ENCODE peak calls at places on chromosome 1, in four cellular contexts. One of them, this sample, is unnamed.

GRCh38 chr1:200795151-200795550 is 56.5 kb downstream of the CAMSAP2 start:
- DNase-seq in H1: no peak
- DNase-seq in SK-N-SH: no peak
- DNase-seq in K562: no peak
- DNase-seq in this sample: no peak

GRCh38 chr1:65119951-65120350 is 28.1 kb upstream of the AK4 start:
- DNase-seq in H1: no peak
- DNase-seq in SK-N-SH: no peak
- DNase-seq in K562: no peak
- DNase-seq in this sample: no peak

GRCh38 chr1:1394116-1394515 is 5.0 kb downstream of the CCNL2 start:
- DNase-seq in H1: no peak
- DNase-seq in SK-N-SH: no peak
- DNase-seq in K562: no peak
- DNase-seq in this sample: no peak

GRCh38 chr1:232046531-232047283 is 420.1 kb downstream of the DISC1 start:
- DNase-seq in H1: no peak
- DNase-seq in SK-N-SH: no peak
- DNase-seq in K562: no peak
- DNase-seq in this sample: no peak

GRCh38 chr1:113943028-113943811 is 14.1 kb downstream of the HIPK1 start:
- DNase-seq in H1: no peak
- DNase-seq in SK-N-SH: no peak
- DNase-seq in K562: no peak
- DNase-seq in this sample: peak; percentile 58

GRCh38 chr1:116334868-116335649 is 38.0 kb upstream of the ATP1A1 start:
- DNase-seq in H1: no peak
- DNase-seq in SK-N-SH: peak; percentile 27
- DNase-seq in K562: no peak
- DNase-seq in this sample: no peak

GRCh38 chr1:36231191-36231590 is 6.9 kb downstream of the THRAP3 start:
- DNase-seq in H1: no peak
- DNase-seq in SK-N-SH: no peak
- DNase-seq in K562: no peak
- DNase-seq in this sample: no peak

GRCh38 chr1:215083408-215083961 is 948 bp downstream of the KCNK2 start:
- DNase-seq in H1: no peak
- DNase-seq in SK-N-SH: peak; percentile 17
- DNase-seq in K562: no peak
- DNase-seq in this sample: no peak

GRCh38 chr1:242019018-242019417 is 20.1 kb upstream of the MAP1LC3C start:
- DNase-seq in H1: no peak
- DNase-seq in SK-N-SH: no peak
- DNase-seq in K562: no peak
- DNase-seq in this sample: no peak

GRCh38 chr1:2019162-2019542 is at the start of gene GABRD:
- DNase-seq in H1: no peak
- DNase-seq in SK-N-SH: peak; percentile 94
- DNase-seq in K562: no peak
- DNase-seq in this sample: no peak

GRCh38 chr1:243348331-243348730 is 92.5 kb downstream of the SDCCAG8 start:
- DNase-seq in H1: no peak
- DNase-seq in SK-N-SH: no peak
- DNase-seq in K562: no peak
- DNase-seq in this sample: no peak

GRCh38 chr1:231515748-231516147 is 12.7 kb upstream of the TSNAX start:
- DNase-seq in H1: no peak
- DNase-seq in SK-N-SH: no peak
- DNase-seq in K562: no peak
- DNase-seq in this sample: no peak

GRCh38 chr1:148362930-148363810 is 119.9 kb downstream of the PPIAL4G start:
- DNase-seq in H1: no peak
- DNase-seq in SK-N-SH: no peak
- DNase-seq in K562: no peak
- DNase-seq in this sample: no peak

GRCh38 chr1:64196074-64196869 is 7.2 kb upstream of the UBE2U start:
- DNase-seq in H1: no peak
- DNase-seq in SK-N-SH: peak; percentile 50
- DNase-seq in K562: no peak
- DNase-seq in this sample: no peak

GRCh38 chr1:232707142-232707541 is 77.2 kb upstream of the SIPA1L2 start:
- DNase-seq in H1: no peak
- DNase-seq in SK-N-SH: no peak
- DNase-seq in K562: no peak
- DNase-seq in this sample: no peak

GRCh38 chr1:203054184-203054583 is 27.9 kb downstream of the PPFIA4 start:
- DNase-seq in H1: no peak
- DNase-seq in SK-N-SH: no peak
- DNase-seq in K562: no peak
- DNase-seq in this sample: no peak

GRCh38 chr1:229003233-229004031 is 267.5 kb upstream of the RAB4A start:
- DNase-seq in H1: no peak
- DNase-seq in SK-N-SH: no peak
- DNase-seq in K562: no peak
- DNase-seq in this sample: no peak
- H3K27ac ChIP-seq in H1: no peak overlapping the region
- H3K27ac ChIP-seq in SK-N-SH: peak overlapping the region; percentile 29
- H3K27ac ChIP-seq in K562: no peak overlapping the region
- H3K27ac ChIP-seq in this sample: no peak overlapping the region

GRCh38 chr1:46543761-46544560 is 7.5 kb downstream of the KNCN start:
- DNase-seq in H1: no peak
- DNase-seq in SK-N-SH: peak; percentile 67
- DNase-seq in K562: no peak
- DNase-seq in this sample: no peak

GRCh38 chr1:46545784-46546183 is 5.7 kb downstream of the KNCN start:
- DNase-seq in H1: no peak
- DNase-seq in SK-N-SH: no peak
- DNase-seq in K562: peak; percentile 57
- DNase-seq in this sample: no peak

GRCh38 chr1:46544561-46545240 is 6.7 kb downstream of the KNCN start:
- DNase-seq in H1: no peak
- DNase-seq in SK-N-SH: no peak
- DNase-seq in K562: peak; percentile 96
- DNase-seq in this sample: no peak

GRCh38 chr1:46546210-46546609 is 5.2 kb downstream of the KNCN start:
- DNase-seq in H1: no peak
- DNase-seq in SK-N-SH: no peak
- DNase-seq in K562: no peak
- DNase-seq in this sample: no peak

DNA sequence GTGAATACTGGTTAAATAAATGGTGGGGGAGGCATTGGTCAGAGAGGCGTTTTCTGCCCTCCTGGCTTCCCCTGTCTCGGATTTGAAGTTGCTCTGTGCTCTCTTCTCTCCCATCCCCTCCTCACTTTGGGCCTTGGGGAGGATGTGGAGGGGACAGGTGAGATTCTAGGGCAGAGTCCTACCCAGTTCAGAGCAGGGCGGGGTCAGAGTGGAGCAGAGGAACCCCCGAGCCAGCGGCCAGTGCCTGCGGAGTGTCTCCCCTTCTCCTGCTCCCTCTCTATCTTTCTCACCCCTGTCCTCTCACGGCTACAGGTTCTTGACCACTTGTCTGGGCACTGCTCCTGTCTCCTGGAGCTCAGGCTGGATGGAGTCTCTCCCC is 8.1 kb downstream of the KNCN start:
- DNase-seq in H1: no peak
- DNase-seq in SK-N-SH: no peak
- DNase-seq in K562: no peak
- DNase-seq in this sample: no peak
- TF ChIP-seq GABPA in H1: no peak
- TF ChIP-seq GABPA in SK-N-SH: no peak
- TF ChIP-seq GABPA in K562: no peak
- TF ChIP-seq GABPA in this sample: no peak

GRCh38 chr1:172005856-172006255 is 164.6 kb downstream of the DNM3 start:
- DNase-seq in H1: no peak
- DNase-seq in SK-N-SH: no peak
- DNase-seq in K562: no peak
- DNase-seq in this sample: no peak

GRCh38 chr1:172003766-172004530 is 162.7 kb downstream of the DNM3 start:
- DNase-seq in H1: no peak
- DNase-seq in SK-N-SH: no peak
- DNase-seq in K562: no peak
- DNase-seq in this sample: no peak

GRCh38 chr1:172006660-172007059 is 165.4 kb downstream of the DNM3 start:
- DNase-seq in H1: no peak
- DNase-seq in SK-N-SH: no peak
- DNase-seq in K562: no peak
- DNase-seq in this sample: no peak

GRCh38 chr1:172002725-172003345 is 161.5 kb downstream of the DNM3 start:
- DNase-seq in H1: no peak
- DNase-seq in SK-N-SH: peak; percentile 20
- DNase-seq in K562: peak; percentile 49
- DNase-seq in this sample: no peak

DNA sequence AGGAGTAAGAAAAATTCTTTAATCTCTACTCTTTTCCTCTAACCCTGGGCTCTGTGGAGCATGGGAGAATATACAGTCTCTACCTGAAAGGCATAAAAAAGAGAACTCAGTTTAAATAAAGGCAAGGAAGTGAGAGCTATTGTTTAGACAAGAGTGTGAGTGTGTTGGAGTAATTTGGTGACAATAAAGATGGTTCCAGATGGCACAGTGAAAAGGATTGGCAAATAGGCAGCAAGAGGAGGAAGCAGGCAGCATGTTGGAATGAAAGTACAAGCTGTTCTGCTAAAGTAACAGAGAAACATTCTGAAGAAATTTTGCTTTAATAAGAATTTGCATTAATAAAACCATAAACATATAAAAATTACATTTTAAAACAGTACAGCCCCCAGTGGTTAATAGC is 163.4 kb downstream of the DNM3 start:
- DNase-seq in H1: no peak
- DNase-seq in SK-N-SH: no peak
- DNase-seq in K562: no peak
- DNase-seq in this sample: no peak
- H3K27ac ChIP-seq in H1: no peak overlapping the region
- H3K27ac ChIP-seq in SK-N-SH: no peak overlapping the region
- H3K27ac ChIP-seq in K562: no peak overlapping the region
- H3K27ac ChIP-seq in this sample: no peak overlapping the region

DNA sequence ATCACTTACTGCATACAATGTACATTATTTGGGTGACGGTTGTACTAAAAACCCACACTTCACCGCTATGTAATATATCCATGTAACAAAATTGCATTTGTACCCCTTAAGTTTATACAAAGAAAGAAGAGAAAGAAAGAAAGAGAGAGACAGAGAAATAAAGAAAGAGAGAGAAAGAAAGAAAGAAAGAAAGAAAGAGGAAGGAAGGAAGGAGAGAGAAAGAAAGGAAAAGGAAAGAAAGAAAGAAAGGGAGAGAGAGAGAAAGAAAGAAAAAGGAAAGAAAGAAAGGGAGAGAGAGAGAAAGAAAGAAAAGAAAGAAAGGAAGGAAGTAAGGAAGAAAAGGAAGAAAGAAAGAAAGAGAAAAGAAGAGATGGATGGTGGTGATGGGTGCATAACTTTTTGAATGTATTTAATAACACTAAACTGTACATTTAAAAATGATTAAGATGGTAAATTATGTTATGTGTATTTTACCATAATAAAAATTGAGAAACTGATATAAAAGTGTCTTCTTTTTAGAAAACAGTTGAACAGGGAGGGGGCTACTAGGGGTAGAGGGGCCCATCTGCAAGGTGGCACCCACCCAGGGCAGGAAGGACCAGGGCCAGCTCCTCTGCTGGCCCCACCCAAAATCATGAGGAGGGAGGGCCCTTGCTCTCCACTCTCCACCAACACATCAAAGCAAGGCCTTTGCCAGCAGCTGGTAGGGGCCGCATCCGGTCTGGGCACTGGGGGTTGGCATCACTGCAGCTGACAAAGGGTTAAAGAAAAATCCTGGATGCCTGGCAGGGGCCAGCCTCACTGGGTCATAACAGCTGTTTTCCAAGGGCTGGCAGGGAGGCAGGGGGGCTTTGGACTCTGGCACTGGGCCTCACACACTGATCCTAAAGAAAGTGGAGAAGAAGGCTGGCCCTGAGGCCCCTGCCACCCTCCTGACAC is 153.9 kb upstream of the EDN2 start:
- DNase-seq in H1: no peak
- DNase-seq in SK-N-SH: no peak
- DNase-seq in K562: no peak
- DNase-seq in this sample: no peak
- TF ChIP-seq GABPA in H1: no peak
- TF ChIP-seq GABPA in SK-N-SH: no peak
- TF ChIP-seq GABPA in K562: no peak
- TF ChIP-seq GABPA in this sample: no peak

GRCh38 chr1:16132325-16132785 is 23.5 kb downstream of the EPHA2 start:
- DNase-seq in H1: no peak
- DNase-seq in SK-N-SH: no peak
- DNase-seq in K562: no peak
- DNase-seq in this sample: no peak
- H3K27ac ChIP-seq in H1: no peak overlapping the region
- H3K27ac ChIP-seq in SK-N-SH: no peak overlapping the region
- H3K27ac ChIP-seq in K562: no peak overlapping the region
- H3K27ac ChIP-seq in this sample: no peak overlapping the region

GRCh38 chr1:155062702-155063411 is 683 bp upstream of the EFNA4 start:
- DNase-seq in H1: no peak
- DNase-seq in SK-N-SH: peak; percentile 47
- DNase-seq in K562: peak; percentile 87
- DNase-seq in this sample: peak; percentile 50
- TF ChIP-seq GABPA in H1: no peak
- TF ChIP-seq GABPA in SK-N-SH: no peak
- TF ChIP-seq GABPA in K562: no peak
- TF ChIP-seq GABPA in this sample: no peak